ENCODE peak calls at places on chromosomes 2 and 18, in four cellular contexts. C is stimulated activated CD8-positive, alpha-beta memory T cell treated with anti-CD3 and anti-CD28 coated beads, Interleukin-7, amount 100 ng/mL, for 24 hours; J is mucosa of descending colon; S is stimulated activated CD4-positive, alpha-beta T cell treated with anti-CD3 and anti-CD28 coated beads, TNF-alpha, amount 100 ng/mL, for 24 hours. H is an unnamed sample.

GRCh38 chr2:171602352-171602751 is 80.1 kb downstream of the CYBRD1 start:
- DNase-seq in S (no peak), J (no peak), C (no peak), H (no peak)

GRCh38 chr2:101197215-101197745 is 46.1 kb upstream of the TBC1D8 start:
- DNase-seq in J (no peak), C (no peak), S (no peak), H (no peak)

GRCh38 chr2:226447338-226447885 is 352.2 kb downstream of the IRS1 start:
- DNase-seq in S (no peak), J (no peak), C (no peak), H (no peak)

GRCh38 chr2:196266351-196266750 is 95.0 kb upstream of the STK17B start:
- DNase-seq in S (no peak), J (no peak), C (no peak), H (no peak)

GRCh38 chr2:192124576-192124975 is 70.2 kb downstream of the TMEFF2 start:
- DNase-seq in J (no peak), C (no peak), S (no peak), H (no peak)

GRCh38 chr2:102114851-102115497 is 27.6 kb upstream of the IL1R1 start:
- DNase-seq in S (no peak), C (no peak), J (no peak), H (no peak)

GRCh38 chr18:47882641-47883040 is 47.8 kb downstream of the SMAD2 start:
- DNase-seq in C (no peak), J (no peak), S (no peak), H (no peak)

GRCh38 chr2:107645586-107645985 is 181.1 kb upstream of the RGPD4 start:
- DNase-seq in J (no peak), C (no peak), S (no peak), H (no peak)

GRCh38 chr2:202989749-202990148 is 24.9 kb upstream of the NBEAL1 start:
- DNase-seq in J (no peak), C (no peak), S (no peak), H (no peak)

GRCh38 chr2:17136895-17137294 is 381.3 kb downstream of the RAD51AP2 start:
- DNase-seq in C (no peak), J (no peak), S (no peak), H (no peak)

GRCh38 chr2:220279372-220279771 is 651.9 kb downstream of the SLC4A3 start:
- DNase-seq in C (no peak), J (no peak), S (no peak), H (no peak)

GRCh38 chr2:187499941-187500532 is 52.0 kb upstream of the CALCRL start:
- DNase-seq in J (no peak), S (peak; percentile 25), C (no peak), H (peak; percentile 3)

GRCh38 chr2:230677182-230677946 is 35.3 kb upstream of the CAB39 start:
- DNase-seq in C (no peak), J (no peak), S (no peak), H (no peak)

GRCh38 chr2:32758232-32758631 is 130.4 kb downstream of the TTC27 start:
- DNase-seq in C (no peak), J (no peak), S (no peak), H (no peak)

GRCh38 chr18:62716679-62717058 is 1.3 kb downstream of the PHLPP1 start:
- DNase-seq in J (peak; percentile 76), C (no peak), S (peak; percentile 27), H (no peak)

GRCh38 chr2:241851325-241852115 is 7.2 kb downstream of the PDCD1 start:
- DNase-seq in J (no peak), C (no peak), S (no peak), H (no peak)

GRCh38 chr18:54129448-54130134 is 94.9 kb downstream of the MBD2 start:
- DNase-seq in S (no peak), J (no peak), C (no peak), H (no peak)

GRCh38 chr18:2913398-2914005 is 66.7 kb downstream of the EMILIN2 start:
- DNase-seq in J (no peak), S (no peak), C (no peak), H (no peak)

GRCh38 chr2:113105047-113105446 is 22.4 kb upstream of the IL1RN start:
- DNase-seq in S (no peak), C (no peak), J (no peak), H (no peak)

GRCh38 chr18:11304900-11305299 is 155.5 kb upstream of the PIEZO2 start:
- DNase-seq in J (no peak), C (no peak), S (no peak), H (no peak)

GRCh38 chr2:159897081-159897480 is 99.1 kb upstream of the CD302 start:
- DNase-seq in S (no peak), C (no peak), J (no peak), H (no peak)

GRCh38 chr2:60313470-60314172 is 239.8 kb downstream of the BCL11A start:
- DNase-seq in J (no peak), C (no peak), S (no peak), H (no peak)

GRCh38 chr2:25651066-25651465 is 22.3 kb downstream of the DTNB start:
- DNase-seq in C (no peak), J (no peak), S (no peak), H (no peak)

GRCh38 chr2:30234180-30234971 is 3.0 kb downstream of the LBH start:
- DNase-seq in J (no peak), C (no peak), S (peak; percentile 55), H (no peak)

GRCh38 chr2:113847144-113847543 is 42.7 kb upstream of the ACTR3 start:
- DNase-seq in S (no peak), C (no peak), J (no peak), H (no peak)

GRCh38 chr18:33821503-33821902 is 243.5 kb downstream of the ASXL3 start:
- DNase-seq in C (no peak), S (no peak), J (no peak), H (no peak)

GRCh38 chr18:55141318-55141717 is 182.1 kb upstream of the CCDC68 start:
- DNase-seq in C (no peak), S (no peak), J (no peak), H (no peak)

GRCh38 chr2:240601831-240602160 is 15.3 kb downstream of the CAPN10 start:
- DNase-seq in C (no peak), J (peak; percentile 51), S (no peak), H (no peak)

GRCh38 chr18:55405655-55406373 is 182.2 kb downstream of the TCF4 start:
- DNase-seq in S (peak; percentile 7), J (no peak), C (no peak), H (peak; percentile 88)

GRCh38 chr2:185700883-185701282 is 37.7 kb upstream of the FSIP2 start:
- DNase-seq in S (no peak), J (no peak), C (no peak), H (no peak)

GRCh38 chr2:239554761-239555565 is 154.1 kb upstream of the HDAC4 start:
- DNase-seq in S (no peak), J (peak; percentile 10), C (no peak), H (no peak)

H was measured in DMS 273 treated with DMSO at 0.1 percent for 48 hours.